ENCODE peak calls at places on chromosomes 5 and 9, in nine cellular contexts. One of them, this sample, is unnamed.

GRCh38 chr5:1772634-1773033 is 27.0 kb downstream of the MRPL36 start:
- DNase-seq in activated naive CD4-positive, alpha-beta T cell treated with anti-CD3 and anti-CD28 coated beads, Interleukin-2, amount 10 ng/mL, durations not matched to agents 7 days and 5 days: peak
- DNase-seq in NCI-H2171: no peak
- DNase-seq in amniotic stem cell: no peak
- DNase-seq in PC-9: no peak
- DNase-seq in aorta: peak
- DNase-seq in lung: no peak
- DNase-seq in tibial artery: no peak
- DNase-seq in mesendoderm: no peak
- DNase-seq in this sample: no peak

GRCh38 chr5:109936996-109937395 is 247.3 kb downstream of the MAN2A1 start:
- DNase-seq in activated naive CD4-positive, alpha-beta T cell treated with anti-CD3 and anti-CD28 coated beads, Interleukin-2, amount 10 ng/mL, durations not matched to agents 7 days and 5 days: no peak
- DNase-seq in NCI-H2171: no peak
- DNase-seq in amniotic stem cell: no peak
- DNase-seq in PC-9: no peak
- DNase-seq in aorta: no peak
- DNase-seq in lung: no peak
- DNase-seq in tibial artery: no peak
- DNase-seq in mesendoderm: peak
- DNase-seq in this sample: no peak

GRCh38 chr9:19405771-19406170 is 3.0 kb upstream of the ACER2 start:
- DNase-seq in activated naive CD4-positive, alpha-beta T cell treated with anti-CD3 and anti-CD28 coated beads, Interleukin-2, amount 10 ng/mL, durations not matched to agents 7 days and 5 days: no peak
- DNase-seq in NCI-H2171: peak
- DNase-seq in amniotic stem cell: no peak
- DNase-seq in PC-9: no peak
- DNase-seq in aorta: no peak
- DNase-seq in lung: no peak
- DNase-seq in tibial artery: no peak
- DNase-seq in mesendoderm: no peak
- DNase-seq in this sample: no peak

GRCh38 chr5:179762079-179762780 is 29.6 kb downstream of the MAML1 start:
- DNase-seq in activated naive CD4-positive, alpha-beta T cell treated with anti-CD3 and anti-CD28 coated beads, Interleukin-2, amount 10 ng/mL, durations not matched to agents 7 days and 5 days: peak
- DNase-seq in NCI-H2171: no peak
- DNase-seq in amniotic stem cell: no peak
- DNase-seq in PC-9: peak
- DNase-seq in aorta: peak
- DNase-seq in lung: no peak
- DNase-seq in tibial artery: no peak
- DNase-seq in mesendoderm: peak
- DNase-seq in this sample: no peak

GRCh38 chr9:109270441-109270840 is 50.4 kb downstream of the EPB41L4B start:
- DNase-seq in activated naive CD4-positive, alpha-beta T cell treated with anti-CD3 and anti-CD28 coated beads, Interleukin-2, amount 10 ng/mL, durations not matched to agents 7 days and 5 days: no peak
- DNase-seq in NCI-H2171: no peak
- DNase-seq in amniotic stem cell: no peak
- DNase-seq in PC-9: no peak
- DNase-seq in aorta: no peak
- DNase-seq in lung: no peak
- DNase-seq in tibial artery: no peak
- DNase-seq in mesendoderm: no peak
- DNase-seq in this sample: no peak

GRCh38 chr9:13513710-13514444 is 234.4 kb upstream of the MPDZ start:
- DNase-seq in activated naive CD4-positive, alpha-beta T cell treated with anti-CD3 and anti-CD28 coated beads, Interleukin-2, amount 10 ng/mL, durations not matched to agents 7 days and 5 days: no peak
- DNase-seq in NCI-H2171: no peak
- DNase-seq in amniotic stem cell: peak
- DNase-seq in PC-9: no peak
- DNase-seq in aorta: no peak
- DNase-seq in lung: no peak
- DNase-seq in tibial artery: no peak
- DNase-seq in mesendoderm: peak
- DNase-seq in this sample: no peak

GRCh38 chr5:171092194-171092593 is 216.9 kb upstream of the TLX3 start:
- DNase-seq in activated naive CD4-positive, alpha-beta T cell treated with anti-CD3 and anti-CD28 coated beads, Interleukin-2, amount 10 ng/mL, durations not matched to agents 7 days and 5 days: no peak
- DNase-seq in NCI-H2171: no peak
- DNase-seq in amniotic stem cell: no peak
- DNase-seq in PC-9: no peak
- DNase-seq in aorta: no peak
- DNase-seq in lung: no peak
- DNase-seq in tibial artery: no peak
- DNase-seq in mesendoderm: peak
- DNase-seq in this sample: no peak

GRCh38 chr5:141434006-141434405 is 3.7 kb downstream of the PCDHGA12 start:
- DNase-seq in activated naive CD4-positive, alpha-beta T cell treated with anti-CD3 and anti-CD28 coated beads, Interleukin-2, amount 10 ng/mL, durations not matched to agents 7 days and 5 days: no peak
- DNase-seq in NCI-H2171: no peak
- DNase-seq in amniotic stem cell: no peak
- DNase-seq in PC-9: no peak
- DNase-seq in aorta: no peak
- DNase-seq in lung: no peak
- DNase-seq in tibial artery: no peak
- DNase-seq in mesendoderm: no peak
- DNase-seq in this sample: no peak

GRCh38 chr9:91131433-91131839 is 230.3 kb downstream of the AUH start:
- DNase-seq in activated naive CD4-positive, alpha-beta T cell treated with anti-CD3 and anti-CD28 coated beads, Interleukin-2, amount 10 ng/mL, durations not matched to agents 7 days and 5 days: peak
- DNase-seq in NCI-H2171: no peak
- DNase-seq in amniotic stem cell: peak
- DNase-seq in PC-9: peak
- DNase-seq in aorta: no peak
- DNase-seq in lung: no peak
- DNase-seq in tibial artery: no peak
- DNase-seq in mesendoderm: no peak
- DNase-seq in this sample: no peak

GRCh38 chr9:103364753-103365152 is 369.6 kb downstream of the CYLC2 start:
- DNase-seq in activated naive CD4-positive, alpha-beta T cell treated with anti-CD3 and anti-CD28 coated beads, Interleukin-2, amount 10 ng/mL, durations not matched to agents 7 days and 5 days: no peak
- DNase-seq in NCI-H2171: no peak
- DNase-seq in amniotic stem cell: peak
- DNase-seq in PC-9: peak
- DNase-seq in aorta: no peak
- DNase-seq in lung: no peak
- DNase-seq in tibial artery: no peak
- DNase-seq in mesendoderm: peak
- DNase-seq in this sample: no peak

GRCh38 chr9:100425758-100426157 is 1.2 kb upstream of the MSANTD3 start:
- DNase-seq in activated naive CD4-positive, alpha-beta T cell treated with anti-CD3 and anti-CD28 coated beads, Interleukin-2, amount 10 ng/mL, durations not matched to agents 7 days and 5 days: no peak
- DNase-seq in NCI-H2171: no peak
- DNase-seq in amniotic stem cell: no peak
- DNase-seq in PC-9: no peak
- DNase-seq in aorta: no peak
- DNase-seq in lung: no peak
- DNase-seq in tibial artery: no peak
- DNase-seq in mesendoderm: no peak
- DNase-seq in this sample: no peak

GRCh38 chr9:137666950-137667670 is 48.3 kb downstream of the EHMT1 start:
- DNase-seq in activated naive CD4-positive, alpha-beta T cell treated with anti-CD3 and anti-CD28 coated beads, Interleukin-2, amount 10 ng/mL, durations not matched to agents 7 days and 5 days: no peak
- DNase-seq in NCI-H2171: no peak
- DNase-seq in amniotic stem cell: no peak
- DNase-seq in PC-9: no peak
- DNase-seq in aorta: peak
- DNase-seq in lung: no peak
- DNase-seq in tibial artery: no peak
- DNase-seq in mesendoderm: peak
- DNase-seq in this sample: no peak

This sample was measured in omental fat pad.